ENCODE peak calls at places on chromosomes 5 and 9, in five cellular contexts. K is left lung, O is heart right ventricle, F is neural progenitor cell, B is stomach. T is an unnamed sample.
A peak's percentile ranks its signal among the peaks of the same experiment; 100 is the strongest.

GRCh38 chr5:100904259-100904822 is 1.3 kb upstream of the ST8SIA4 start:
- DNase-seq in K (peak; percentile 36), O (peak; percentile 17), F (peak; percentile 31), B (peak; percentile 26), T (no peak)

GRCh38 chr9:98881836-98882568 is 61.7 kb upstream of the COL15A1 start:
- DNase-seq in K (no peak), O (no peak), F (no peak), B (no peak), T (no peak)

GRCh38 chr5:149714877-149715502 is 15.1 kb upstream of the PPARGC1B start:
- DNase-seq in K (no peak), O (no peak), F (no peak), B (no peak), T (no peak)

GRCh38 chr9:137740311-137740710 is 121.5 kb downstream of the EHMT1 start:
- DNase-seq in K (no peak), O (peak; percentile 40), F (no peak), B (no peak), T (no peak)

GRCh38 chr9:92324889-92325268 is 271 bp downstream of the NOL8 start:
- DNase-seq in K (no peak), O (no peak), F (no peak), B (no peak), T (no peak)

GRCh38 chr9:97895695-97896332 is 26.5 kb downstream of the TRMO start:
- DNase-seq in K (no peak), O (no peak), F (peak; percentile 65), B (no peak), T (no peak)

GRCh38 chr5:174736351-174736721 is 12.0 kb downstream of the MSX2 start:
- DNase-seq in K (no peak), O (no peak), F (no peak), B (no peak), T (no peak)

GRCh38 chr5:77305921-77306320 is 95.4 kb downstream of the PDE8B start:
- DNase-seq in K (no peak), O (no peak), F (no peak), B (no peak), T (no peak)

GRCh38 chr5:137629646-137630045 is 106.2 kb downstream of the KLHL3 start:
- DNase-seq in K (no peak), O (peak; percentile 40), F (peak; percentile 73), B (no peak), T (no peak)

DNA sequence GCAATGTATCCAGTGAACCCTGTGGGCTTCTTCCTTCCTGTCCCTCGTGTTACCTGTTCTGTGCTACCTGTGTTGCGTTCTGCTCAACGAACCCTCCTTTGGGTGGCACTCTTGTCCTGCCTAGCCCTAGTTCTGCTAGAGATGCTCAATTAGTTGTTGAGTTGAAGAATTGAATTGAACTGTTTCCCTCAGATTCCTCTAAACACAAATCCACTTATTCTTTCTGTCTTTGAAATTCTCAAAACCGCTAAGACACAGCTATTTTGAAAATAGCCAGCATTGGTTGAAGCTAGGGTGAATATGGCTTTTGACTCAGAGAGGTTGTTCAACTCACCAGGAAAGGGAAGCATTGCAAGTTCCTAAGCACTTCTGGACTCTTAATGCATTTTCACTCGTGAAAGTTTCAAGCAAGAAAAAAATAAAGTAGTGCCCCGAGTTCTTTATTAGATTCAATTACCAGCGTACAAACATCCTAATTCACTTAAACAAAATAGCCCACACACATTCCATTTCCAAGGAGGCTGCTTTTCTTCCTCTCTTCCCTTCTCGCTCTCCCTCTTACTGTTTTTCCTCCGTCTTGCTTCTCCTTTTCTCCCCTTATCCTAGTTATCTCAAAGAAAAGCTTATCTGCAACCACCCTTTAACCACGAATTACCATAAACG is 648 bp upstream of the ITGA1 start:
- DNase-seq in K (peak; percentile 43), O (no peak), F (no peak), B (peak; percentile 59), T (no peak)
- H3K36me3 ChIP-seq in K (no peaks in the 10 kb centered on the region), O (no peaks in the 10 kb centered on the region), F (no peaks in the 10 kb centered on the region), B (no peaks in the 10 kb centered on the region), T (no peaks in the 10 kb centered on the region)

GRCh38 chr9:133100518-133101355 is 20.3 kb downstream of the RALGDS start:
- DNase-seq in K (peak; percentile 27), O (no peak), F (no peak), B (no peak), T (no peak)

GRCh38 chr9:133099726-133100517 is 21.1 kb downstream of the RALGDS start:
- DNase-seq in K (peak; percentile 22), O (no peak), F (no peak), B (no peak), T (peak; percentile 64)

GRCh38 chr9:133094842-133095393 is 26.1 kb downstream of the RALGDS start:
- DNase-seq in K (no peak), O (no peak), F (no peak), B (no peak), T (no peak)

GRCh38 chr9:133098871-133099270 is 22.2 kb downstream of the RALGDS start:
- DNase-seq in K (peak; percentile 27), O (no peak), F (no peak), B (no peak), T (no peak)

GRCh38 chr9:133098104-133098754 is 22.8 kb downstream of the RALGDS start:
- DNase-seq in K (peak; percentile 27), O (no peak), F (no peak), B (no peak), T (no peak)
- H3K36me3 ChIP-seq in K (peaks cover 71% of the 10 kb centered on the region), O (peaks cover 74% of the 10 kb centered on the region), F (peaks cover 12% of the 10 kb centered on the region), B (peaks cover 60% of the 10 kb centered on the region), T (peaks cover 57% of the 10 kb centered on the region)

GRCh38 chr9:70283848-70284247 is 25.1 kb downstream of the SMC5 start:
- DNase-seq in K (no peak), O (no peak), F (no peak), B (no peak), T (no peak)

DNA sequence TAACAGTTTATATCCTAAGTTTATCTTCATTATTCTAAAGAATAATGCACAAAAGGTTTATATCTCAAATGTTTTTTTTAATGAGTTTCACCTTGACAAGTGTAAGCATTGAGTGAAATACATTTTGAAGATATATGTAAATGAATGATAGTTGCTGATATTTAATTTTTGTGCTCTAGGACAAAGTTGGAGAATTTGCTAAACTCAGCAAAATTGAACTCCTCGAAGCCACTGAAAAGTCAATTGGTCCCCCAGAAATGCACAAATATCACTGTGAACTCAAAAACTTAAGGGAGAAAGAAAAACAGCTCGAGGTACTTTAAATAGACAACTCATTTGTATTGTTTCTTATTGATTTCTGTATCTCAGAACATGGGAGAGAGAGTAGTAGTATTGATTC is 19.5 kb downstream of the SMC5 start:
- DNase-seq in K (no peak), O (no peak), F (no peak), B (no peak), T (no peak)
- H3K36me3 ChIP-seq in K (peaks cover 59% of the 10 kb centered on the region), O (peaks cover 64% of the 10 kb centered on the region), F (peaks cover 27% of the 10 kb centered on the region), B (peaks cover 8% of the 10 kb centered on the region), T (no peaks in the 10 kb centered on the region)

GRCh38 chr9:96771124-96771523 is 6.8 kb downstream of the ZNF510 start:
- DNase-seq in K (no peak), O (no peak), F (no peak), B (no peak), T (no peak)

GRCh38 chr9:96766199-96766598 is 11.7 kb downstream of the ZNF510 start:
- DNase-seq in K (no peak), O (no peak), F (no peak), B (no peak), T (no peak)

GRCh38 chr9:96769989-96770388 is 7.9 kb downstream of the ZNF510 start:
- DNase-seq in K (no peak), O (no peak), F (no peak), B (no peak), T (no peak)
- H3K36me3 ChIP-seq in K (peaks cover 100% of the 10 kb centered on the region), O (peaks cover 100% of the 10 kb centered on the region), F (peaks cover 87% of the 10 kb centered on the region), B (peaks cover 32% of the 10 kb centered on the region), T (no peaks in the 10 kb centered on the region)

DNA sequence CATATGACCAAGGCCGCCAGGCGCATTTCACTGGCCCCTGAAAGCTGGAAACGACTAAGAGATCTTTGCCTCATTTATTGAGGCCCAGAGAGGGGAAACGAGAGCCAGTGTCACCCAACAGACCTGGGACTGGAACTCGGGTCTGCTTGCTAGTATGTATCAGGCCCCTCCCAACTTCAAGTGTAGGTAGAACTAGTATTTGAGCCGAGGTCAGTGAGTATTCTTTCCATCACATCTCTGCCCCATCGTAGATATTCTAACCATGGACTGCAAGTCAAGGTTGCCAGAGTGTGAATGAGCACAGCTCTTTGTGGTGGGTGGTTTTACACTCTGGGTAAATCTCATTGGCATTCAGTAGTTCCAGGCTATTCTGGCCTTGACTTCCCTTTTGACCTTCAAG is 42.2 kb downstream of the GPR107 start:
- DNase-seq in K (no peak), O (no peak), F (no peak), B (no peak), T (no peak)
- H3K36me3 ChIP-seq in K (peaks cover 91% of the 10 kb centered on the region), O (peaks cover 99% of the 10 kb centered on the region), F (peaks cover 9% of the 10 kb centered on the region), B (peaks cover 46% of the 10 kb centered on the region), T (peaks cover 33% of the 10 kb centered on the region)

T was measured in pancreas.